ENCODE peak calls at places on chromosomes 16 and 17, in nine cellular contexts. D is breast epithelium, Y is SK-N-SH, V is K562, E is endothelial cell of umbilical vein, X is GM23338, P is stomach, M is esophagus muscularis mucosa, C is spleen. J is an unnamed sample.

GRCh38 chr16:6835941-6836340 is 496.7 kb upstream of the RBFOX1 start:
- DNase-seq in D (no peak), Y (no peak), V (no peak), E (no peak), X (no peak), P (no peak), M (no peak), C (no peak), J (no peak)

GRCh38 chr17:8188408-8188839 is 1.6 kb downstream of the BORCS6 start:
- DNase-seq in D (no peak), Y (no peak), V (no peak), E (peak), X (no peak), P (no peak), M (no peak), C (peak), J (no peak)

GRCh38 chr17:27759528-27759927 is 40.8 kb downstream of the NOS2 start:
- DNase-seq in D (no peak), Y (no peak), V (no peak), E (no peak), X (no peak), P (no peak), M (no peak), C (no peak), J (no peak)

GRCh38 chr17:79126139-79126538 is 51.5 kb downstream of the ENGASE start:
- DNase-seq in D (no peak), Y (peak), V (no peak), E (no peak), X (peak), P (peak), M (no peak), C (no peak), J (peak)

GRCh38 chr17:27613425-27613824 is 17.6 kb upstream of the LGALS9 start:
- DNase-seq in D (no peak), Y (no peak), V (peak), E (no peak), X (no peak), P (no peak), M (no peak), C (peak), J (no peak)

GRCh38 chr17:81040791-81041337 is 5.9 kb downstream of the BAIAP2 start:
- DNase-seq in D (no peak), Y (peak), V (peak), E (no peak), X (peak), P (no peak), M (no peak), C (no peak), J (no peak)

GRCh38 chr16:56270828-56271227 is 79.5 kb downstream of the GNAO1 start:
- DNase-seq in D (no peak), Y (no peak), V (no peak), E (no peak), X (no peak), P (no peak), M (no peak), C (no peak), J (no peak)

GRCh38 chr17:8062807-8063483 is 24.1 kb downstream of the ALOX15B start:
- DNase-seq in D (no peak), Y (no peak), V (peak), E (peak), X (no peak), P (no peak), M (no peak), C (no peak), J (no peak)

GRCh38 chr17:9215465-9215864 is 194.2 kb downstream of the NTN1 start:
- DNase-seq in D (no peak), Y (no peak), V (no peak), E (no peak), X (no peak), P (no peak), M (no peak), C (no peak), J (no peak)

GRCh38 chr16:85607331-85607765 is 5.8 kb upstream of the GSE1 start:
- DNase-seq in D (no peak), Y (peak), V (peak), E (no peak), X (peak), P (peak), M (no peak), C (no peak), J (no peak)

GRCh38 chr16:8644151-8644512 is 22.6 kb downstream of the METTL22 start:
- DNase-seq in D (no peak), Y (no peak), V (no peak), E (no peak), X (no peak), P (no peak), M (no peak), C (peak), J (no peak)

GRCh38 chr17:77322534-77323412 is 182.0 kb downstream of the SEC14L1 start:
- DNase-seq in D (peak), Y (peak), V (peak), E (peak), X (no peak), P (peak), M (no peak), C (peak), J (no peak)

GRCh38 chr16:27698266-27698665 is 148.3 kb downstream of the KATNIP start:
- DNase-seq in D (no peak), Y (no peak), V (peak), E (no peak), X (peak), P (no peak), M (no peak), C (peak), J (no peak)

GRCh38 chr17:38871247-38871991 is 1.6 kb downstream of the LASP1 start:
- DNase-seq in D (peak), Y (no peak), V (peak), E (peak), X (peak), P (peak), M (peak), C (peak), J (peak)

GRCh38 chr17:40975516-40975915 is 8.6 kb downstream of the KRT40 start:
- DNase-seq in D (no peak), Y (no peak), V (no peak), E (no peak), X (no peak), P (no peak), M (no peak), C (no peak), J (no peak)

GRCh38 chr17:31274252-31274651 is 22.8 kb downstream of the OMG start:
- DNase-seq in D (no peak), Y (no peak), V (no peak), E (peak), X (no peak), P (no peak), M (no peak), C (no peak), J (peak)

GRCh38 chr16:578870-579405 is 9.2 kb downstream of the PIGQ start:
- DNase-seq in D (no peak), Y (peak), V (peak), E (peak), X (peak), P (peak), M (no peak), C (peak), J (peak)

GRCh38 chr17:40034426-40035161 is 19.4 kb downstream of the CSF3 start:
- DNase-seq in D (no peak), Y (no peak), V (no peak), E (no peak), X (no peak), P (no peak), M (no peak), C (no peak), J (no peak)

GRCh38 chr17:70447588-70447987 is 278.3 kb downstream of the KCNJ2 start:
- DNase-seq in D (no peak), Y (no peak), V (no peak), E (no peak), X (no peak), P (no peak), M (no peak), C (no peak), J (no peak)

GRCh38 chr17:21218101-21218500 is 4.1 kb upstream of the TMEM11 start:
- DNase-seq in D (no peak), Y (peak), V (peak), E (peak), X (peak), P (no peak), M (no peak), C (no peak), J (no peak)

DNA sequence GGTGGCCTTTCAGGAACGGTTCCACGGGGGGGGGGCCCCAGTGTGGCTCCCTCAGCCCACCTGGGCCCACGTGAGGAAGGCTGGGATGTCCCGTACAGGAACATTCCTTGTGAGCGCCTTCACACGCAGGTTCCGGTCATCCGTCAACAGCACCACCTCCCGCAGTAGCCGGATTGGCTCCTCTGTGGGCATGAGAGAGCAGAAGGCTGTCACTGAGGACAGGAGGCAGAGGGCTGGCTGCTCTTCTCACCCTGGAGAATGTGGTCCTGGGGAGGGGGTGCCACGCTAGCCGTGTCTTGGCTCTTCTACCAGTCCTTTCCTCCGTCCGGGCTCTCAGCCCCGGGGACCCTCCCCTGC is 6.5 kb downstream of the HIC1 start:
- DNase-seq in D (no peak), Y (no peak), V (no peak), E (no peak), X (no peak), P (no peak), M (peak), C (no peak), J (no peak)
- TF ChIP-seq POLR2AphosphoS5 in D (no peak), Y (no peak), V (no peak), E (no peak), X (no peak), P (no peak), M (peak), C (no peak), J (no peak)

GRCh38 chr17:35568561-35568960 is 7.9 kb upstream of the SLFN14 start:
- DNase-seq in D (no peak), Y (peak), V (peak), E (peak), X (peak), P (no peak), M (no peak), C (no peak), J (no peak)

GRCh38 chr17:35569405-35569804 is 8.8 kb upstream of the SLFN14 start:
- DNase-seq in D (no peak), Y (no peak), V (no peak), E (no peak), X (no peak), P (no peak), M (no peak), C (no peak), J (no peak)

GRCh38 chr17:35566955-35567354 is 6.3 kb upstream of the SLFN14 start:
- DNase-seq in D (no peak), Y (no peak), V (no peak), E (no peak), X (no peak), P (no peak), M (no peak), C (no peak), J (no peak)
- H3K4me3 ChIP-seq in D (peak), Y (peak), V (peak), E (no peak), X (peak), P (peak), M (peak), C (peak), J (no peak)

GRCh38 chr16:69190046-69190588 is 3.2 kb downstream of the SNTB2 start:
- DNase-seq in D (no peak), Y (no peak), V (no peak), E (no peak), X (no peak), P (no peak), M (no peak), C (no peak), J (no peak)

GRCh38 chr16:69187387-69187890 is 475 bp downstream of the SNTB2 start:
- DNase-seq in D (peak), Y (peak), V (peak), E (peak), X (peak), P (peak), M (no peak), C (peak), J (peak)

GRCh38 chr16:69188716-69189115 is 1.8 kb downstream of the SNTB2 start:
- DNase-seq in D (no peak), Y (no peak), V (no peak), E (peak), X (peak), P (no peak), M (no peak), C (no peak), J (no peak)

GRCh38 chr16:69187891-69188451 is 1.0 kb downstream of the SNTB2 start:
- DNase-seq in D (no peak), Y (no peak), V (peak), E (peak), X (peak), P (peak), M (no peak), C (peak), J (peak)

GRCh38 chr16:69186642-69187386 is at the start of gene SNTB2:
- DNase-seq in D (peak), Y (peak), V (peak), E (peak), X (peak), P (peak), M (peak), C (peak), J (peak)
- TF ChIP-seq POLR2AphosphoS5 in D (peak), Y (peak), V (peak), E (peak), X (peak), P (peak), M (peak), C (peak), J (peak)

GRCh38 chr16:89171216-89172170 is at the start of gene CDH15:
- DNase-seq in D (peak), Y (peak), V (peak), E (peak), X (peak), P (peak), M (peak), C (peak), J (peak)
- H3K4me3 ChIP-seq in D (no peak), Y (no peak), V (peak), E (no peak), X (peak), P (peak), M (peak), C (no peak), J (no peak)

GRCh38 chr17:42459983-42460300 is 1.3 kb downstream of the ATP6V0A1 start:
- DNase-seq in D (no peak), Y (peak), V (peak), E (peak), X (no peak), P (no peak), M (no peak), C (no peak), J (no peak)
- TF ChIP-seq POLR2AphosphoS5 in D (no peak), Y (no peak), V (no peak), E (no peak), X (no peak), P (no peak), M (peak), C (no peak), J (no peak)

DNA sequence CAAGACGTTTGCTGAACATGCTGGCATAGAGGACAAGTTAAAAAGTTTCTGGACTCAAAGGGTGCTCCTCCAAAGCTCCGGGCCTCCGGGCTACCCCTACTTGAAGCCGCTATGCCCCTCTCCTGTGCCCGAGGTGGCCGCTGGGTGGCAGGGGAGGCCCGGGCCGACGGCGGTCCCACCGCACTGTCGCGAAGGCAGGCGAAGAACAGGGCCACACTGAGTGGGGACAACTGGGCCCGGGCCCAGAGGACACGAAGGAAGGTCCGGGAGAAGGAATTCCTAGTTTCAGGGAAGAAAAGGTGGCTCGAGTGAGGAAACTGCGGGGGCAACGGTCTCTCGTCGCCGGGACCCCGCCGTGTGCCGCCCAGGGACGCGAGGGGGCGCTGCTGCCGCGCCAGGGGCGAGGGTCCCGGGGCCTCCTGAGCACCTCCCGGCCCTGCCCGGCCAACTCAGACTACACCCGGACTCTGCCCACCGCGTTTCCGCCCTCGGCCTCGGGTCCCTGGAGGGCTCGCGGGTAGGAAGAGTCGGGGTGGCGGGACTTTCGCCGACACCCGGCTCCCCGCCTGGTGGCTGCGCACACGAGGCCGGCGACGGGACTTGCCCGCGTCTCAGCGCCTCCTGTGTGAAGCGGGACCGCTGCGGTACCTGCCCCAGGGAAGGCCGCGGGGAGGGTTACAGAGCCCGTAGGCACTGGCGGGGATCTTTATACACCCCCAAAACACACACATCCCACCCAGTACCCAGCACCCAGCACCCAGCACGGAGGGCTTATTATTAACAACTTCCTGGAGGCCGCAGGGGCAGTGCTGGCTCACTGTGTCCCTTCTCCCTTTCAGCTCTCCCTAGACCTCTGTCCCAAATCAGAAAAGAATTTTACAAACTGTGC is 772 bp upstream of the CHCT1 start:
- DNase-seq in D (peak), Y (peak), V (no peak), E (peak), X (peak), P (peak), M (no peak), C (peak), J (peak)
- H3K4me3 ChIP-seq in D (peak), Y (peak), V (no peak), E (peak), X (peak), P (peak), M (peak), C (peak), J (peak)

DNA sequence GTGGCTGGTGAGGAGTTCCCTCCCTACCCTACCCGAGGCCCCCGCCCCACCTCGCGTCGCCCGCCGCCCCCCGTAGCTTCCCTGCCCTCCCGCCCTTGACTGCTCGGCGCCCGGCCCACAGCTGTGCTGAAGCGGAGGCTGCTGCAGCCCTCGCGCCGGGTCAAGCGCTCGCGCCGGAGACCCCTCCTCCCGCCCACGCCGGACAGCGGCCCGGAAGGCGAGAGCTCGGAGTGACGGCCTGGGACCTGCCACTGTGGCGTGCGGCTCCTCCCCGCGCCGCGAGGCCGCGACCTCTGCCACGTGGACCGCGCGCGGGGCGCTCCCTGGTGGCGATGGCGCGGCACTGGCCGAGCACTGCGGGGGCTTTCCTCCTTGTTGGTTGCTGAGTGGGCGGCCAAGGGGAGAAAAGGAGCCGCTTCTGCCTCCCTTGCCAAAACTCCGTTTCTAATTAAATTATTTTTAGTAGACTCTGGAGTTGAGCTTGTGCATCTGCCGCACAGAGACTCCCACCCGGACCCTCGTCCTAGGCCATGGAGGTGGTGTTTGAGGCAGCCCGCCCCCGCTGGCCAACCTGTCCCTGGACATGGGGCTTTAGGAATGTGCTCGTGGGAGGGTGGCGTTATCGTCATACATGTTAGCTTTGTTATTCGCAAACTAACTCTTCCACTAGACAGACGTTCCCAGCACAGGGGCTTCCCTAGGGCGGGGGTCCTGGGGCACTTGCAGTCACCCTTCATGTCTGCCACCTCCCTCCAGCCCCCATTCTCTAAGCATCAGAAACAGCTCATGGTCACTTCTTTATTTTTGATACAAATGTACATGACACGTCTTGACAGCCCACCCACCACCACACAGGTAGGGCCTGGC is 4.4 kb downstream of the TP53I13 start:
- DNase-seq in D (no peak), Y (peak), V (peak), E (peak), X (peak), P (peak), M (no peak), C (peak), J (no peak)
- TF ChIP-seq POLR2AphosphoS5 in D (no peak), Y (no peak), V (no peak), E (peak), X (no peak), P (no peak), M (peak), C (peak), J (no peak)

DNA sequence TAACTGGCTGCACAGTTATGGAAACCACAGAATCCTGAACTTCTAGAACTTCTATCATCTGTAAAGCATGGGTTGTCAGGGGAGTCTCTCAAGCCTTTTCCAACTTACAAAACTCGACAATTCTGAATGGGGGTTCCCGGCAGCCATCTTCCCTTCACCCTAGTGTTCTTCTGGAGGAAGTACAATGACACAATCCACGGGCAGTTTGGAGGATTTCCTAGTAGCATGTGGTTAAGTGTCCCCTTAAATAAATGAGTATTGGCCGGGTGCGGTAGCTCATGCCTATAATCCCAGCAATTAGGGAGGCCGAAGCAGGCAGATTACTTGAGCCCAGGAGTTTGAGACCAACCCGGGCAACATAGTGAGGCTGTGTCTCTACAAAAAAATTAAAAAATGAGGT is 2.1 kb downstream of the SLC16A6 start:
- DNase-seq in D (no peak), Y (no peak), V (no peak), E (no peak), X (peak), P (no peak), M (no peak), C (no peak), J (no peak)
- H3K4me3 ChIP-seq in D (no peak), Y (no peak), V (no peak), E (no peak), X (no peak), P (no peak), M (no peak), C (no peak), J (no peak)